ENCODE peak calls at places on chromosome 1, in ten cellular contexts. One of them, this sample, is unnamed.

GRCh38 chr1:235867903-235868469 is 1.3 kb upstream of the LYST start:
- DNase-seq in adrenal gland: no peak
- DNase-seq in fibroblast of pulmonary artery: no peak
- DNase-seq in pancreas: no peak
- DNase-seq in heart right ventricle: no peak
- DNase-seq in dorsolateral prefrontal cortex: no peak
- DNase-seq in GM20000: peak
- DNase-seq in AG09309: no peak
- DNase-seq in GM23338: no peak
- DNase-seq in IMR-90: no peak
- DNase-seq in this sample: peak

GRCh38 chr1:54791880-54792522 is 9.1 kb downstream of the TTC22 start:
- DNase-seq in dorsolateral prefrontal cortex: no peak
- DNase-seq in fibroblast of pulmonary artery: peak
- DNase-seq in heart right ventricle: no peak
- DNase-seq in GM20000: peak
- DNase-seq in pancreas: no peak
- DNase-seq in GM23338: peak
- DNase-seq in AG09309: no peak
- DNase-seq in IMR-90: peak
- DNase-seq in adrenal gland: no peak
- DNase-seq in this sample: peak

GRCh38 chr1:30036666-30037065 is 686.7 kb downstream of the MATN1 start:
- DNase-seq in AG09309: no peak
- DNase-seq in adrenal gland: no peak
- DNase-seq in fibroblast of pulmonary artery: no peak
- DNase-seq in GM23338: no peak
- DNase-seq in pancreas: no peak
- DNase-seq in dorsolateral prefrontal cortex: no peak
- DNase-seq in GM20000: no peak
- DNase-seq in IMR-90: no peak
- DNase-seq in heart right ventricle: no peak
- DNase-seq in this sample: no peak

GRCh38 chr1:151511636-151512215 is 539 bp downstream of the CGN start:
- DNase-seq in GM23338: peak
- DNase-seq in pancreas: peak
- DNase-seq in AG09309: no peak
- DNase-seq in adrenal gland: no peak
- DNase-seq in heart right ventricle: peak
- DNase-seq in IMR-90: no peak
- DNase-seq in GM20000: peak
- DNase-seq in dorsolateral prefrontal cortex: peak
- DNase-seq in fibroblast of pulmonary artery: no peak
- DNase-seq in this sample: peak

GRCh38 chr1:47181955-47182680 is 7.7 kb downstream of the PDZK1IP1 start:
- DNase-seq in fibroblast of pulmonary artery: peak
- DNase-seq in IMR-90: peak
- DNase-seq in pancreas: no peak
- DNase-seq in GM20000: no peak
- DNase-seq in heart right ventricle: no peak
- DNase-seq in AG09309: no peak
- DNase-seq in dorsolateral prefrontal cortex: no peak
- DNase-seq in GM23338: no peak
- DNase-seq in adrenal gland: no peak
- DNase-seq in this sample: no peak

GRCh38 chr1:36913016-36913415 is 121.3 kb downstream of the GRIK3 start:
- DNase-seq in fibroblast of pulmonary artery: no peak
- DNase-seq in AG09309: no peak
- DNase-seq in pancreas: no peak
- DNase-seq in dorsolateral prefrontal cortex: no peak
- DNase-seq in GM20000: no peak
- DNase-seq in GM23338: no peak
- DNase-seq in adrenal gland: no peak
- DNase-seq in IMR-90: no peak
- DNase-seq in heart right ventricle: no peak
- DNase-seq in this sample: no peak

GRCh38 chr1:43619314-43619790 is 30.6 kb upstream of the KDM4A start:
- DNase-seq in heart right ventricle: no peak
- DNase-seq in IMR-90: no peak
- DNase-seq in dorsolateral prefrontal cortex: no peak
- DNase-seq in fibroblast of pulmonary artery: no peak
- DNase-seq in pancreas: peak
- DNase-seq in GM23338: no peak
- DNase-seq in AG09309: no peak
- DNase-seq in GM20000: no peak
- DNase-seq in adrenal gland: no peak
- DNase-seq in this sample: no peak

GRCh38 chr1:161047436-161048420 is 2.0 kb upstream of the USF1 start:
- DNase-seq in IMR-90: no peak
- DNase-seq in pancreas: no peak
- DNase-seq in heart right ventricle: no peak
- DNase-seq in GM23338: no peak
- DNase-seq in adrenal gland: no peak
- DNase-seq in fibroblast of pulmonary artery: no peak
- DNase-seq in AG09309: no peak
- DNase-seq in GM20000: no peak
- DNase-seq in dorsolateral prefrontal cortex: no peak
- DNase-seq in this sample: no peak

GRCh38 chr1:42214447-42214871 is 49.9 kb upstream of the GUCA2A start:
- DNase-seq in dorsolateral prefrontal cortex: no peak
- DNase-seq in GM20000: no peak
- DNase-seq in heart right ventricle: no peak
- DNase-seq in pancreas: no peak
- DNase-seq in AG09309: peak
- DNase-seq in fibroblast of pulmonary artery: peak
- DNase-seq in IMR-90: peak
- DNase-seq in GM23338: no peak
- DNase-seq in adrenal gland: no peak
- DNase-seq in this sample: no peak

GRCh38 chr1:247496581-247497285 is 38.8 kb upstream of the OR2B11 start:
- DNase-seq in fibroblast of pulmonary artery: no peak
- DNase-seq in IMR-90: no peak
- DNase-seq in GM23338: no peak
- DNase-seq in heart right ventricle: no peak
- DNase-seq in GM20000: no peak
- DNase-seq in dorsolateral prefrontal cortex: no peak
- DNase-seq in AG09309: no peak
- DNase-seq in adrenal gland: no peak
- DNase-seq in pancreas: no peak
- DNase-seq in this sample: no peak

GRCh38 chr1:156484480-156485058 is 16.0 kb downstream of the MEF2D start:
- DNase-seq in dorsolateral prefrontal cortex: no peak
- DNase-seq in adrenal gland: no peak
- DNase-seq in GM20000: no peak
- DNase-seq in AG09309: no peak
- DNase-seq in IMR-90: no peak
- DNase-seq in pancreas: no peak
- DNase-seq in GM23338: no peak
- DNase-seq in fibroblast of pulmonary artery: no peak
- DNase-seq in heart right ventricle: no peak
- DNase-seq in this sample: no peak
- TF ChIP-seq CTCF in dorsolateral prefrontal cortex: no peak
- TF ChIP-seq CTCF in adrenal gland: no peak
- TF ChIP-seq CTCF in GM20000: no peak
- TF ChIP-seq CTCF in AG09309: no peak
- TF ChIP-seq CTCF in IMR-90: no peak
- TF ChIP-seq CTCF in pancreas: no peak
- TF ChIP-seq CTCF in GM23338: no peak
- TF ChIP-seq CTCF in fibroblast of pulmonary artery: no peak
- TF ChIP-seq CTCF in heart right ventricle: no peak
- TF ChIP-seq CTCF in this sample: no peak

GRCh38 chr1:87451229-87451900 is 122.7 kb downstream of the LMO4 start:
- DNase-seq in IMR-90: peak
- DNase-seq in GM20000: no peak
- DNase-seq in fibroblast of pulmonary artery: peak
- DNase-seq in AG09309: no peak
- DNase-seq in GM23338: no peak
- DNase-seq in heart right ventricle: no peak
- DNase-seq in pancreas: no peak
- DNase-seq in adrenal gland: no peak
- DNase-seq in dorsolateral prefrontal cortex: no peak
- DNase-seq in this sample: no peak
- TF ChIP-seq CTCF in IMR-90: no peak
- TF ChIP-seq CTCF in GM20000: no peak
- TF ChIP-seq CTCF in fibroblast of pulmonary artery: no peak
- TF ChIP-seq CTCF in AG09309: no peak
- TF ChIP-seq CTCF in GM23338: no peak
- TF ChIP-seq CTCF in heart right ventricle: no peak
- TF ChIP-seq CTCF in pancreas: no peak
- TF ChIP-seq CTCF in adrenal gland: no peak
- TF ChIP-seq CTCF in dorsolateral prefrontal cortex: no peak
- TF ChIP-seq CTCF in this sample: no peak

DNA sequence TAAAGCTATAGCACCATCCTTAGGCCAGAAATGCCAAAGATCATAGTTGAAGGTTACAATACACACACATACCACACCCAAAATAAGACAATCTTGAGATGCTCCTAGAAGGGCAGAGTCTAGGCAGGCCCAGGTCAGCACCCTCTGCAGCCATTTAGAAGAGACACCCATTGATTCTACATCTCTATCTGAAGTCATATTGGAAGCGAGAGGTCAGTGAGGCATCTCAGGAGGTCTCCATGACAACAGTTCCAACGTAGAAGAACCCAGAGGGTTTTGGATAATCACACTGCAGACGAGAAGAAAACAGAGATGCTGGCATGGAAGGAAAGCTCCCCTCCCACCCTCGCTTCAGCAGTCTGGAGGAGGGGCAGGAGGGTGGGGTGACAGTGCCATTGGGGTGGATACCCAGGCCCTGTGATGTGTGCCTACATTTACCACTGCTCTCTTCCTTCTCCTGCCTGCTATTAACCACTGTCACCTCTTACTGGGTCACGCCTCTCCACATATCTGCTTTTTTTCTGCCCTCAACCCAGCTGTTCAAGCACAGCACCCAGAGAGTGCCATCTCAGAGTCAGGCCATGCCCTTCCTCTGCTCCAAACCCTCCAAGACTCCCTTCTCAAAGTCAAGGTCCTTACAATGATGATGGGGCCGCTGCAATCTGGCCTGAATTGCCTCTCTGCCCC is 6.2 kb downstream of the TMCO4 start:
- DNase-seq in AG09309: no peak
- DNase-seq in adrenal gland: no peak
- DNase-seq in GM20000: no peak
- DNase-seq in GM23338: no peak
- DNase-seq in fibroblast of pulmonary artery: no peak
- DNase-seq in dorsolateral prefrontal cortex: no peak
- DNase-seq in heart right ventricle: no peak
- DNase-seq in IMR-90: no peak
- DNase-seq in pancreas: no peak
- DNase-seq in this sample: no peak
- TF ChIP-seq CTCF in AG09309: no peak
- TF ChIP-seq CTCF in adrenal gland: no peak
- TF ChIP-seq CTCF in GM20000: no peak
- TF ChIP-seq CTCF in GM23338: no peak
- TF ChIP-seq CTCF in fibroblast of pulmonary artery: no peak
- TF ChIP-seq CTCF in dorsolateral prefrontal cortex: no peak
- TF ChIP-seq CTCF in heart right ventricle: no peak
- TF ChIP-seq CTCF in IMR-90: no peak
- TF ChIP-seq CTCF in pancreas: no peak
- TF ChIP-seq CTCF in this sample: no peak

DNA sequence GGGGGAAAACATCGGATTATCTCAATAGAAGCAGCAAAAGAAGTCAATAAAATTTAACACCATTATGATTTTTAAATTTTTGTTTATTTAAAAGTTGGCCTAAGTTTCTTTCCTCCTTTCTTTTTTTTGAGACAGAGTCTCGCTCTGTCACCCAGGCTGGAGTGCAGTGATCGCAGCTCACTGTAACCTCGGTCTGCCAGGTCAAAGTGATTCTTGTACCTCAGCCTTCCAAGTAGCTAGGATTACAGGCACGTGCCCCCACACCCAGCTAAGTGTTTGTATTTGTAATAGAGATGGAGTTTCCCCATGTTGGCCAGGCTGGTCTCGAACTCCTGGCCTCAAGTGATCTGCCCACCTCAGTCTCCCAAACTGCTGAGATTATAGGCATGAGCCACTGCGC is 20.9 kb downstream of the SLC2A5 start:
- DNase-seq in pancreas: no peak
- DNase-seq in dorsolateral prefrontal cortex: no peak
- DNase-seq in adrenal gland: no peak
- DNase-seq in GM23338: no peak
- DNase-seq in GM20000: no peak
- DNase-seq in AG09309: no peak
- DNase-seq in heart right ventricle: no peak
- DNase-seq in fibroblast of pulmonary artery: no peak
- DNase-seq in IMR-90: no peak
- DNase-seq in this sample: no peak
- TF ChIP-seq CTCF in pancreas: no peak
- TF ChIP-seq CTCF in dorsolateral prefrontal cortex: no peak
- TF ChIP-seq CTCF in adrenal gland: no peak
- TF ChIP-seq CTCF in GM23338: no peak
- TF ChIP-seq CTCF in GM20000: no peak
- TF ChIP-seq CTCF in AG09309: no peak
- TF ChIP-seq CTCF in heart right ventricle: no peak
- TF ChIP-seq CTCF in fibroblast of pulmonary artery: no peak
- TF ChIP-seq CTCF in IMR-90: no peak
- TF ChIP-seq CTCF in this sample: no peak

GRCh38 chr1:38500352-38500751 is 359.2 kb downstream of the RRAGC start:
- DNase-seq in pancreas: no peak
- DNase-seq in heart right ventricle: no peak
- DNase-seq in AG09309: no peak
- DNase-seq in IMR-90: no peak
- DNase-seq in adrenal gland: no peak
- DNase-seq in GM20000: no peak
- DNase-seq in dorsolateral prefrontal cortex: no peak
- DNase-seq in GM23338: no peak
- DNase-seq in fibroblast of pulmonary artery: peak
- DNase-seq in this sample: peak

GRCh38 chr1:38505950-38506349 is 353.6 kb downstream of the RRAGC start:
- DNase-seq in heart right ventricle: no peak
- DNase-seq in dorsolateral prefrontal cortex: no peak
- DNase-seq in GM20000: no peak
- DNase-seq in pancreas: no peak
- DNase-seq in GM23338: no peak
- DNase-seq in IMR-90: no peak
- DNase-seq in adrenal gland: no peak
- DNase-seq in AG09309: no peak
- DNase-seq in fibroblast of pulmonary artery: no peak
- DNase-seq in this sample: no peak

GRCh38 chr1:38500891-38501290 is 358.7 kb downstream of the RRAGC start:
- DNase-seq in dorsolateral prefrontal cortex: no peak
- DNase-seq in IMR-90: no peak
- DNase-seq in heart right ventricle: no peak
- DNase-seq in GM23338: no peak
- DNase-seq in GM20000: no peak
- DNase-seq in pancreas: no peak
- DNase-seq in fibroblast of pulmonary artery: no peak
- DNase-seq in AG09309: no peak
- DNase-seq in adrenal gland: no peak
- DNase-seq in this sample: peak

GRCh38 chr1:38507563-38507962 is 352.0 kb downstream of the RRAGC start:
- DNase-seq in adrenal gland: no peak
- DNase-seq in pancreas: no peak
- DNase-seq in GM23338: no peak
- DNase-seq in AG09309: no peak
- DNase-seq in dorsolateral prefrontal cortex: no peak
- DNase-seq in fibroblast of pulmonary artery: no peak
- DNase-seq in heart right ventricle: no peak
- DNase-seq in IMR-90: no peak
- DNase-seq in GM20000: no peak
- DNase-seq in this sample: no peak

GRCh38 chr1:38502772-38503171 is 356.8 kb downstream of the RRAGC start:
- DNase-seq in GM23338: peak
- DNase-seq in fibroblast of pulmonary artery: no peak
- DNase-seq in heart right ventricle: no peak
- DNase-seq in GM20000: peak
- DNase-seq in pancreas: no peak
- DNase-seq in AG09309: no peak
- DNase-seq in dorsolateral prefrontal cortex: no peak
- DNase-seq in IMR-90: no peak
- DNase-seq in adrenal gland: no peak
- DNase-seq in this sample: no peak
- TF ChIP-seq CTCF in GM23338: peak
- TF ChIP-seq CTCF in fibroblast of pulmonary artery: no peak
- TF ChIP-seq CTCF in heart right ventricle: no peak
- TF ChIP-seq CTCF in GM20000: peak
- TF ChIP-seq CTCF in pancreas: no peak
- TF ChIP-seq CTCF in AG09309: no peak
- TF ChIP-seq CTCF in dorsolateral prefrontal cortex: no peak
- TF ChIP-seq CTCF in IMR-90: peak
- TF ChIP-seq CTCF in adrenal gland: no peak
- TF ChIP-seq CTCF in this sample: no peak

This sample was measured in activated CD8-positive, alpha-beta T cell treated with anti-CD3 and anti-CD28 coated beads for 36 hours.